ENCODE peak calls at places on chromosomes 4 and X, in five cellular contexts. One of them, this sample, is unnamed.

GRCh38 chr4:138869631-138870030 is 145.9 kb upstream of the NOCT start:
- DNase-seq in stimulated activated CD4-positive, alpha-beta T cell treated with anti-CD3 and anti-CD28 coated beads, Interleukin-1b, Interleukin-23, amount 100 ng/mL, for 24 hours: no peak
- DNase-seq in effector memory CD8-positive, alpha-beta T cell: no peak
- DNase-seq in EH: no peak
- DNase-seq in lower leg skin: no peak
- DNase-seq in this sample: no peak

GRCh38 chr4:31230579-31230978 is 510.4 kb downstream of the PCDH7 start:
- DNase-seq in effector memory CD8-positive, alpha-beta T cell: no peak
- DNase-seq in lower leg skin: no peak
- DNase-seq in EH: no peak
- DNase-seq in stimulated activated CD4-positive, alpha-beta T cell treated with anti-CD3 and anti-CD28 coated beads, Interleukin-1b, Interleukin-23, amount 100 ng/mL, for 24 hours: no peak
- DNase-seq in this sample: no peak

GRCh38 chr4:150336676-150337412 is 245.1 kb upstream of the MAB21L2 start:
- DNase-seq in EH: no peak
- DNase-seq in effector memory CD8-positive, alpha-beta T cell: no peak
- DNase-seq in lower leg skin: no peak
- DNase-seq in stimulated activated CD4-positive, alpha-beta T cell treated with anti-CD3 and anti-CD28 coated beads, Interleukin-1b, Interleukin-23, amount 100 ng/mL, for 24 hours: no peak
- DNase-seq in this sample: no peak

GRCh38 chr4:40506492-40506891 is 123.2 kb downstream of the RBM47 start:
- DNase-seq in effector memory CD8-positive, alpha-beta T cell: no peak
- DNase-seq in stimulated activated CD4-positive, alpha-beta T cell treated with anti-CD3 and anti-CD28 coated beads, Interleukin-1b, Interleukin-23, amount 100 ng/mL, for 24 hours: no peak
- DNase-seq in EH: no peak
- DNase-seq in lower leg skin: no peak
- DNase-seq in this sample: no peak

GRCh38 chr4:159723341-159724048 is 620.6 kb downstream of the RAPGEF2 start:
- DNase-seq in effector memory CD8-positive, alpha-beta T cell: no peak
- DNase-seq in stimulated activated CD4-positive, alpha-beta T cell treated with anti-CD3 and anti-CD28 coated beads, Interleukin-1b, Interleukin-23, amount 100 ng/mL, for 24 hours: no peak
- DNase-seq in lower leg skin: no peak
- DNase-seq in EH: no peak
- DNase-seq in this sample: no peak

GRCh38 chrX:20197641-20198210 is 56.1 kb upstream of the EIF1AX start:
- DNase-seq in effector memory CD8-positive, alpha-beta T cell: no peak
- DNase-seq in stimulated activated CD4-positive, alpha-beta T cell treated with anti-CD3 and anti-CD28 coated beads, Interleukin-1b, Interleukin-23, amount 100 ng/mL, for 24 hours: no peak
- DNase-seq in EH: peak; percentile 54
- DNase-seq in lower leg skin: no peak
- DNase-seq in this sample: no peak

GRCh38 chr4:112082954-112083586 is 62.2 kb upstream of the FAM241A start:
- DNase-seq in EH: peak; percentile 61
- DNase-seq in stimulated activated CD4-positive, alpha-beta T cell treated with anti-CD3 and anti-CD28 coated beads, Interleukin-1b, Interleukin-23, amount 100 ng/mL, for 24 hours: no peak
- DNase-seq in lower leg skin: no peak
- DNase-seq in effector memory CD8-positive, alpha-beta T cell: no peak
- DNase-seq in this sample: no peak

GRCh38 chrX:121851033-121851432 is 803.6 kb downstream of the GLUD2 start:
- DNase-seq in lower leg skin: no peak
- DNase-seq in EH: peak; percentile 65
- DNase-seq in stimulated activated CD4-positive, alpha-beta T cell treated with anti-CD3 and anti-CD28 coated beads, Interleukin-1b, Interleukin-23, amount 100 ng/mL, for 24 hours: no peak
- DNase-seq in effector memory CD8-positive, alpha-beta T cell: no peak
- DNase-seq in this sample: no peak

GRCh38 chr4:183158062-183158461 is 59.0 kb downstream of the WWC2 start:
- DNase-seq in lower leg skin: no peak
- DNase-seq in EH: peak; percentile 61
- DNase-seq in effector memory CD8-positive, alpha-beta T cell: no peak
- DNase-seq in stimulated activated CD4-positive, alpha-beta T cell treated with anti-CD3 and anti-CD28 coated beads, Interleukin-1b, Interleukin-23, amount 100 ng/mL, for 24 hours: no peak
- DNase-seq in this sample: no peak

GRCh38 chrX:11913001-11913400 is 155.0 kb downstream of the MSL3 start:
- DNase-seq in effector memory CD8-positive, alpha-beta T cell: no peak
- DNase-seq in stimulated activated CD4-positive, alpha-beta T cell treated with anti-CD3 and anti-CD28 coated beads, Interleukin-1b, Interleukin-23, amount 100 ng/mL, for 24 hours: no peak
- DNase-seq in lower leg skin: no peak
- DNase-seq in EH: peak; percentile 0
- DNase-seq in this sample: no peak

GRCh38 chr4:176001171-176002006 is 64.3 kb upstream of the WDR17 start:
- DNase-seq in EH: peak; percentile 18
- DNase-seq in lower leg skin: no peak
- DNase-seq in effector memory CD8-positive, alpha-beta T cell: no peak
- DNase-seq in stimulated activated CD4-positive, alpha-beta T cell treated with anti-CD3 and anti-CD28 coated beads, Interleukin-1b, Interleukin-23, amount 100 ng/mL, for 24 hours: no peak
- DNase-seq in this sample: no peak

GRCh38 chrX:65652098-65652497 is 15.4 kb upstream of the MSN start:
- DNase-seq in stimulated activated CD4-positive, alpha-beta T cell treated with anti-CD3 and anti-CD28 coated beads, Interleukin-1b, Interleukin-23, amount 100 ng/mL, for 24 hours: no peak
- DNase-seq in effector memory CD8-positive, alpha-beta T cell: no peak
- DNase-seq in EH: no peak
- DNase-seq in lower leg skin: no peak
- DNase-seq in this sample: no peak

GRCh38 chrX:100599456-100599855 is 14.7 kb downstream of the TNMD start:
- DNase-seq in effector memory CD8-positive, alpha-beta T cell: no peak
- DNase-seq in lower leg skin: no peak
- DNase-seq in stimulated activated CD4-positive, alpha-beta T cell treated with anti-CD3 and anti-CD28 coated beads, Interleukin-1b, Interleukin-23, amount 100 ng/mL, for 24 hours: no peak
- DNase-seq in EH: no peak
- DNase-seq in this sample: no peak

GRCh38 chrX:132776486-132777210 is 181.8 kb downstream of the HS6ST2 start:
- DNase-seq in lower leg skin: no peak
- DNase-seq in effector memory CD8-positive, alpha-beta T cell: no peak
- DNase-seq in stimulated activated CD4-positive, alpha-beta T cell treated with anti-CD3 and anti-CD28 coated beads, Interleukin-1b, Interleukin-23, amount 100 ng/mL, for 24 hours: no peak
- DNase-seq in EH: no peak
- DNase-seq in this sample: no peak

GRCh38 chrX:145727476-145727875 is 90.2 kb upstream of the SLITRK2 start:
- DNase-seq in stimulated activated CD4-positive, alpha-beta T cell treated with anti-CD3 and anti-CD28 coated beads, Interleukin-1b, Interleukin-23, amount 100 ng/mL, for 24 hours: no peak
- DNase-seq in EH: no peak
- DNase-seq in effector memory CD8-positive, alpha-beta T cell: no peak
- DNase-seq in lower leg skin: no peak
- DNase-seq in this sample: no peak

GRCh38 chr4:158873795-158874359 is 105.1 kb downstream of the FNIP2 start:
- DNase-seq in stimulated activated CD4-positive, alpha-beta T cell treated with anti-CD3 and anti-CD28 coated beads, Interleukin-1b, Interleukin-23, amount 100 ng/mL, for 24 hours: no peak
- DNase-seq in lower leg skin: no peak
- DNase-seq in EH: peak; percentile 95
- DNase-seq in effector memory CD8-positive, alpha-beta T cell: no peak
- DNase-seq in this sample: no peak

GRCh38 chrX:54208531-54208930 is 25.5 kb upstream of the FAM120C start:
- DNase-seq in stimulated activated CD4-positive, alpha-beta T cell treated with anti-CD3 and anti-CD28 coated beads, Interleukin-1b, Interleukin-23, amount 100 ng/mL, for 24 hours: no peak
- DNase-seq in EH: no peak
- DNase-seq in effector memory CD8-positive, alpha-beta T cell: no peak
- DNase-seq in lower leg skin: no peak
- DNase-seq in this sample: no peak

GRCh38 chrX:29852767-29853166 is 362.6 kb upstream of the MAGEB2 start:
- DNase-seq in effector memory CD8-positive, alpha-beta T cell: no peak
- DNase-seq in lower leg skin: no peak
- DNase-seq in EH: no peak
- DNase-seq in stimulated activated CD4-positive, alpha-beta T cell treated with anti-CD3 and anti-CD28 coated beads, Interleukin-1b, Interleukin-23, amount 100 ng/mL, for 24 hours: no peak
- DNase-seq in this sample: no peak

GRCh38 chrX:118698516-118699247 is 28.7 kb upstream of the IL13RA1 start:
- DNase-seq in effector memory CD8-positive, alpha-beta T cell: no peak
- DNase-seq in EH: peak; percentile 70
- DNase-seq in stimulated activated CD4-positive, alpha-beta T cell treated with anti-CD3 and anti-CD28 coated beads, Interleukin-1b, Interleukin-23, amount 100 ng/mL, for 24 hours: no peak
- DNase-seq in lower leg skin: no peak
- DNase-seq in this sample: no peak

GRCh38 chr4:90495936-90496335 is 368.7 kb downstream of the CCSER1 start:
- DNase-seq in lower leg skin: no peak
- DNase-seq in stimulated activated CD4-positive, alpha-beta T cell treated with anti-CD3 and anti-CD28 coated beads, Interleukin-1b, Interleukin-23, amount 100 ng/mL, for 24 hours: no peak
- DNase-seq in EH: no peak
- DNase-seq in effector memory CD8-positive, alpha-beta T cell: no peak
- DNase-seq in this sample: no peak

GRCh38 chrX:150934453-150934852 is 36.0 kb upstream of the CD99L2 start:
- DNase-seq in lower leg skin: no peak
- DNase-seq in stimulated activated CD4-positive, alpha-beta T cell treated with anti-CD3 and anti-CD28 coated beads, Interleukin-1b, Interleukin-23, amount 100 ng/mL, for 24 hours: no peak
- DNase-seq in EH: peak; percentile 76
- DNase-seq in effector memory CD8-positive, alpha-beta T cell: no peak
- DNase-seq in this sample: no peak

GRCh38 chr4:106019771-106020170 is 124.5 kb downstream of the NPNT start:
- DNase-seq in stimulated activated CD4-positive, alpha-beta T cell treated with anti-CD3 and anti-CD28 coated beads, Interleukin-1b, Interleukin-23, amount 100 ng/mL, for 24 hours: no peak
- DNase-seq in EH: peak; percentile 96
- DNase-seq in effector memory CD8-positive, alpha-beta T cell: no peak
- DNase-seq in lower leg skin: no peak
- DNase-seq in this sample: no peak

GRCh38 chrX:14670819-14671218 is 141.5 kb downstream of the GLRA2 start:
- DNase-seq in EH: no peak
- DNase-seq in stimulated activated CD4-positive, alpha-beta T cell treated with anti-CD3 and anti-CD28 coated beads, Interleukin-1b, Interleukin-23, amount 100 ng/mL, for 24 hours: no peak
- DNase-seq in lower leg skin: no peak
- DNase-seq in effector memory CD8-positive, alpha-beta T cell: no peak
- DNase-seq in this sample: no peak

GRCh38 chrX:15471016-15471415 is 22.1 kb downstream of the PIR start:
- DNase-seq in effector memory CD8-positive, alpha-beta T cell: peak; percentile 39
- DNase-seq in EH: peak; percentile 61
- DNase-seq in stimulated activated CD4-positive, alpha-beta T cell treated with anti-CD3 and anti-CD28 coated beads, Interleukin-1b, Interleukin-23, amount 100 ng/mL, for 24 hours: no peak
- DNase-seq in lower leg skin: peak; percentile 67
- DNase-seq in this sample: no peak

GRCh38 chrX:134520860-134521390 is 61.0 kb downstream of the HPRT1 start:
- DNase-seq in stimulated activated CD4-positive, alpha-beta T cell treated with anti-CD3 and anti-CD28 coated beads, Interleukin-1b, Interleukin-23, amount 100 ng/mL, for 24 hours: no peak
- DNase-seq in effector memory CD8-positive, alpha-beta T cell: no peak
- DNase-seq in lower leg skin: no peak
- DNase-seq in EH: peak; percentile 74
- DNase-seq in this sample: no peak

GRCh38 chrX:47174376-47174775 is 19.3 kb upstream of the UBA1 start:
- DNase-seq in stimulated activated CD4-positive, alpha-beta T cell treated with anti-CD3 and anti-CD28 coated beads, Interleukin-1b, Interleukin-23, amount 100 ng/mL, for 24 hours: no peak
- DNase-seq in lower leg skin: no peak
- DNase-seq in effector memory CD8-positive, alpha-beta T cell: no peak
- DNase-seq in EH: no peak
- DNase-seq in this sample: no peak

GRCh38 chrX:48749182-48749581 is 12.4 kb upstream of the GLOD5 start:
- DNase-seq in effector memory CD8-positive, alpha-beta T cell: no peak
- DNase-seq in lower leg skin: no peak
- DNase-seq in stimulated activated CD4-positive, alpha-beta T cell treated with anti-CD3 and anti-CD28 coated beads, Interleukin-1b, Interleukin-23, amount 100 ng/mL, for 24 hours: no peak
- DNase-seq in EH: no peak
- DNase-seq in this sample: no peak

GRCh38 chr4:6918345-6918744 is 8.7 kb downstream of the TBC1D14 start:
- DNase-seq in EH: no peak
- DNase-seq in effector memory CD8-positive, alpha-beta T cell: no peak
- DNase-seq in stimulated activated CD4-positive, alpha-beta T cell treated with anti-CD3 and anti-CD28 coated beads, Interleukin-1b, Interleukin-23, amount 100 ng/mL, for 24 hours: no peak
- DNase-seq in lower leg skin: no peak
- DNase-seq in this sample: no peak

GRCh38 chr4:87103691-87104187 is 116.7 kb downstream of the KLHL8 start:
- DNase-seq in effector memory CD8-positive, alpha-beta T cell: no peak
- DNase-seq in stimulated activated CD4-positive, alpha-beta T cell treated with anti-CD3 and anti-CD28 coated beads, Interleukin-1b, Interleukin-23, amount 100 ng/mL, for 24 hours: no peak
- DNase-seq in EH: peak; percentile 79
- DNase-seq in lower leg skin: no peak
- DNase-seq in this sample: no peak

GRCh38 chr4:182829196-182829595 is 88.0 kb downstream of the DCTD start:
- DNase-seq in effector memory CD8-positive, alpha-beta T cell: no peak
- DNase-seq in lower leg skin: no peak
- DNase-seq in stimulated activated CD4-positive, alpha-beta T cell treated with anti-CD3 and anti-CD28 coated beads, Interleukin-1b, Interleukin-23, amount 100 ng/mL, for 24 hours: no peak
- DNase-seq in EH: no peak
- DNase-seq in this sample: no peak

GRCh38 chr4:6775746-6776145 is 6.8 kb upstream of the KIAA0232 start:
- DNase-seq in lower leg skin: no peak
- DNase-seq in EH: no peak
- DNase-seq in effector memory CD8-positive, alpha-beta T cell: no peak
- DNase-seq in stimulated activated CD4-positive, alpha-beta T cell treated with anti-CD3 and anti-CD28 coated beads, Interleukin-1b, Interleukin-23, amount 100 ng/mL, for 24 hours: no peak
- DNase-seq in this sample: no peak

GRCh38 chr4:154332681-154333421 is 158.7 kb downstream of the DCHS2 start:
- DNase-seq in lower leg skin: peak; percentile 17
- DNase-seq in EH: no peak
- DNase-seq in stimulated activated CD4-positive, alpha-beta T cell treated with anti-CD3 and anti-CD28 coated beads, Interleukin-1b, Interleukin-23, amount 100 ng/mL, for 24 hours: peak; percentile 11
- DNase-seq in effector memory CD8-positive, alpha-beta T cell: peak; percentile 5
- DNase-seq in this sample: peak; percentile 2

GRCh38 chr4:43132010-43132582 is 239.6 kb downstream of the GRXCR1 start:
- DNase-seq in stimulated activated CD4-positive, alpha-beta T cell treated with anti-CD3 and anti-CD28 coated beads, Interleukin-1b, Interleukin-23, amount 100 ng/mL, for 24 hours: peak; percentile 4
- DNase-seq in lower leg skin: no peak
- DNase-seq in EH: peak; percentile 7
- DNase-seq in effector memory CD8-positive, alpha-beta T cell: no peak
- DNase-seq in this sample: peak; percentile 15

GRCh38 chrX:38247051-38247450 is 26.4 kb upstream of the SRPX start:
- DNase-seq in effector memory CD8-positive, alpha-beta T cell: no peak
- DNase-seq in EH: no peak
- DNase-seq in stimulated activated CD4-positive, alpha-beta T cell treated with anti-CD3 and anti-CD28 coated beads, Interleukin-1b, Interleukin-23, amount 100 ng/mL, for 24 hours: no peak
- DNase-seq in lower leg skin: no peak
- DNase-seq in this sample: no peak

GRCh38 chrX:130299279-130300009 is 30.7 kb upstream of the ZNF280C start:
- DNase-seq in EH: no peak
- DNase-seq in effector memory CD8-positive, alpha-beta T cell: no peak
- DNase-seq in stimulated activated CD4-positive, alpha-beta T cell treated with anti-CD3 and anti-CD28 coated beads, Interleukin-1b, Interleukin-23, amount 100 ng/mL, for 24 hours: no peak
- DNase-seq in lower leg skin: no peak
- DNase-seq in this sample: no peak

GRCh38 chr4:91519155-91519554 is 784.6 kb upstream of the GRID2 start:
- DNase-seq in lower leg skin: no peak
- DNase-seq in effector memory CD8-positive, alpha-beta T cell: no peak
- DNase-seq in stimulated activated CD4-positive, alpha-beta T cell treated with anti-CD3 and anti-CD28 coated beads, Interleukin-1b, Interleukin-23, amount 100 ng/mL, for 24 hours: no peak
- DNase-seq in EH: no peak
- DNase-seq in this sample: no peak

GRCh38 chr4:169615467-169616106 is 3.2 kb upstream of the NEK1 start:
- DNase-seq in stimulated activated CD4-positive, alpha-beta T cell treated with anti-CD3 and anti-CD28 coated beads, Interleukin-1b, Interleukin-23, amount 100 ng/mL, for 24 hours: no peak
- DNase-seq in lower leg skin: no peak
- DNase-seq in effector memory CD8-positive, alpha-beta T cell: no peak
- DNase-seq in EH: peak; percentile 24
- DNase-seq in this sample: no peak

GRCh38 chrX:49186125-49187027 is at the start of gene PRICKLE3:
- DNase-seq in stimulated activated CD4-positive, alpha-beta T cell treated with anti-CD3 and anti-CD28 coated beads, Interleukin-1b, Interleukin-23, amount 100 ng/mL, for 24 hours: no peak
- DNase-seq in lower leg skin: peak; percentile 69
- DNase-seq in effector memory CD8-positive, alpha-beta T cell: peak; percentile 55
- DNase-seq in EH: peak; percentile 70
- DNase-seq in this sample: no peak